ENCODE peak calls at places on chromosomes 1 and 21, in ten cellular contexts. P, M, B, C, L, A, K, S, J and X are unnamed samples.

GRCh38 chr1:223341111-223341510 is 22.9 kb downstream of the SUSD4 start:
- DNase-seq in A (peak), C (peak), M (peak), S (no peak), K (peak), J (no peak), B (no peak), L (no peak), P (no peak), X (no peak)

GRCh38 chr1:94417962-94418663 is at the start of gene ABCD3:
- DNase-seq in S (peak), B (peak), L (peak), K (peak), C (peak), A (peak), P (peak), M (peak), J (peak), X (peak)

GRCh38 chr1:38997901-38998190 is 6.8 kb downstream of the AKIRIN1 start:
- DNase-seq in L (no peak), B (no peak), A (no peak), J (no peak), K (no peak), P (no peak), C (no peak), M (no peak), S (no peak), X (no peak)

GRCh38 chr1:222618001-222618879 is at the start of gene MIA3:
- DNase-seq in A (peak), S (peak), J (peak), M (no peak), C (peak), L (peak), K (peak), P (peak), B (peak), X (peak)

GRCh38 chr1:234687011-234687410 is 77.0 kb upstream of the IRF2BP2 start:
- DNase-seq in C (no peak), J (no peak), A (no peak), S (no peak), B (no peak), M (no peak), P (no peak), L (no peak), K (peak), X (no peak)

GRCh38 chr1:201946224-201946908 is at the start of gene LMOD1:
- DNase-seq in P (peak), J (peak), B (peak), A (peak), M (peak), C (peak), L (peak), S (no peak), K (peak), X (no peak)

GRCh38 chr1:9101510-9102146 is 27.3 kb downstream of the GPR157 start:
- DNase-seq in B (peak), M (no peak), J (peak), C (peak), S (no peak), A (peak), K (peak), P (peak), L (no peak), X (peak)

GRCh38 chr1:163609858-163610257 is 288.1 kb downstream of the NUF2 start:
- DNase-seq in P (no peak), L (no peak), C (no peak), B (no peak), A (no peak), J (no peak), M (no peak), S (no peak), K (no peak), X (no peak)

GRCh38 chr1:233613252-233614172 is at the start of gene KCNK1:
- DNase-seq in B (peak), L (peak), A (peak), C (peak), S (no peak), J (peak), P (peak), K (peak), M (peak), X (peak)

GRCh38 chr1:242081446-242081845 is 82.5 kb upstream of the MAP1LC3C start:
- DNase-seq in S (no peak), P (no peak), C (no peak), M (no peak), J (no peak), L (no peak), K (no peak), B (no peak), A (peak), X (no peak)

GRCh38 chr1:207826557-207827487 is 75.0 kb downstream of the CD46 start:
- DNase-seq in K (no peak), S (no peak), M (no peak), B (peak), J (no peak), L (peak), A (no peak), C (no peak), P (peak), X (no peak)

GRCh38 chr1:111275079-111275478 is 15.6 kb upstream of the CHIA start:
- DNase-seq in K (peak), S (no peak), A (peak), M (peak), P (peak), B (no peak), L (peak), J (no peak), C (no peak), X (peak)

GRCh38 chr1:61207416-61207815 is 125.1 kb downstream of the NFIA start:
- DNase-seq in M (no peak), C (no peak), B (no peak), J (no peak), K (no peak), A (no peak), P (no peak), L (no peak), S (no peak), X (no peak)

GRCh38 chr1:208292913-208293312 is 48.7 kb upstream of the PLXNA2 start:
- DNase-seq in K (no peak), S (no peak), J (no peak), P (no peak), C (no peak), A (no peak), M (no peak), B (no peak), L (no peak), X (no peak)

GRCh38 chr1:232038704-232039103 is 412.1 kb downstream of the DISC1 start:
- DNase-seq in K (no peak), C (no peak), A (no peak), B (no peak), S (no peak), M (no peak), P (no peak), J (no peak), L (no peak), X (no peak)

GRCh38 chr1:168879906-168880734 is 151.1 kb upstream of the DPT start:
- DNase-seq in C (peak), A (no peak), J (peak), P (peak), B (peak), K (no peak), M (peak), S (no peak), L (no peak), X (no peak)

GRCh38 chr1:78918157-78918556 is 88.4 kb downstream of the ADGRL4 start:
- DNase-seq in L (no peak), B (no peak), A (peak), C (no peak), J (no peak), M (no peak), S (no peak), P (no peak), K (peak), X (no peak)

GRCh38 chr1:59625388-59625787 is 189.4 kb upstream of the HOOK1 start:
- DNase-seq in M (no peak), B (no peak), S (no peak), C (no peak), J (no peak), K (no peak), A (no peak), L (no peak), P (no peak), X (no peak)

GRCh38 chr1:52552505-52553371 is at the start of gene TUT4:
- DNase-seq in L (peak), S (peak), J (peak), K (peak), M (peak), B (peak), A (peak), P (peak), C (peak), X (peak)
- TF ChIP-seq CTCF in L (no peak), S (peak), J (peak), K (peak), M (no peak), B (no peak), A (no peak), P (peak), C (peak), X (no peak)

DNA sequence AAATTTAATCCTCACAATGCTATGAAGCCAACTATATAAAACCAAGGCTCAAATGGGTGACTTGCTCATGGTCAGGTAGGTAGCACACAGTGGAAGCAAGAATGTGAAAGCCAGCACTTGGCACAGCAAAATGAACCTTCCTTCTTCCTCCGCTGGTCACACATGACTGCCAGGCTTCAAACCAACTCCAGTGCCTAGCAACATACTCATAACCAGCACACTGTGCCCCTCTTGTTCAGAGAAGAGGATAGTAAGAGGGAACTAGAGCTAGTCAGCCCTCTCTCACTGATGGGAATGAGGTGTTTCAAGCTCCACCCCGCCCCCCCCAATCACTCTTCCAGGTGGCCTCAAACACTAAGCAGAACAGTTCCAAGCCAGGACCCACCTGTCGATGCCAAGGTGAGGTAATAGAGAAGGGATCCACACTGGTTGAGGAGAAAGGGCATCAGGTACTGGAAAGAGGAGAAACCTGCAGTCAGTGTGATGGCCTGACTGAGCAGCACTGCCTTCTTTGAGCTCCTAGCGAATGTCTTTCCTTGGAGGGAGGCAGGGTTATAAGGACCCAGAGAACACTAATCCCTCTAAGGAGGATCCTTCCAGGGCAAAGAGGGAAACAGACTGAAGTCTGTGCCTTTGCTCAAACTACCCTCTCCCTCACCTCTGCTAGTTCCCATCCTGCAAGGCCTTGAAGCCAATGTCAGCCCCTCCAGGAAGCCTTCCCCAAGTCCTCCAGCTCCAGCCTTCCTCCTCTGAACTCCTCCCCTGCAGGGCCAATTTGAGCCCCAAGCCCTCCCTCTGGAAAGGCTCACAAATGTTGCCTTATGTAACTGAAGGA is 1.2 kb downstream of the TMEM234 start:
- DNase-seq in S (no peak), P (no peak), C (no peak), B (no peak), A (no peak), J (no peak), M (no peak), K (no peak), L (no peak), X (no peak)
- H3K27ac ChIP-seq in S (peak), P (peak), C (no peak), B (peak), A (no peak), J (no peak), M (peak), K (peak), L (peak), X (peak)

DNA sequence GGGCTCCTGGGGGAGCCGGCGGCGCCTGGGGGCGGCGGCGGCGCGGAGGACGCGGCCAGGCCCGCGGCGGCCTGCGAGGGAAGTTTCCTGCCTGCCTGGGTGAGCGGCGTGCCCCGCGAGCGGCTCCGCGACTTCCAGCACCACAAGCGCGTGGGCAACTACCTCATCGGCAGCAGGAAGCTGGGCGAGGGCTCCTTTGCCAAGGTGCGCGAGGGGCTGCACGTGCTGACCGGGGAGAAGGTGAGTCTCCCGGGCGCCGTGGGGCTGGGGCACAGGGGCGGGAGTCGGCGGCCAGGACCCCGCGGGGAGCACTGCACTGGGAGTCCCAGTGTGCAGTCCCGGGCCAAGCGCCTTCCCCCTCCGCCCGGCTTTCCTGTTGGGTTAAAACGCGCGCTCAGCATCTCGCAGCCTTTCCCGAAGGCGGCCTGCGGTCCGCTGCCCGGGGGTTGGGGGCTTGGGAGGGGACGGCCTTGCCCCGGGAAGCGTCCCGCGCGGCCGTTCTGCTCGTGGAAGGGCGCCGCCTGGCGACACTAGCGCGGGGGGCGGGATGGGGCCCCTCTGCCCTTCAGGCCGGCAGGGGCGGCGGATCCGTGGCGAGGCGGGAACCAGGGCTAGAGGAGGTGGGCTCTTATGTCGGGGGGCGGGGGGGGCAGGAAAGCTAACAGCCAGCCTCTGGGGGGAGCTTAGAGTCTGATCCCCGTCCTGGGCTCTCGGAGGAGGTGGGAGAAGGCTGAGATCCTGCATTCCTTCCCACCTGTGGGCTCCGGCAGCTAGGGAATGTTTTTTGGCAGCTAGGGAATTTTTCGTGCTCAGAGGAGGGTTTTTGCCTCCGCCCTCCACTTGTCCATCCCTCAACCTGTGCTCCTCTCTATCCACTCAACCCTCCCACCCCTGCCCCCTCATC is 1.1 kb downstream of the HUNK start:
- DNase-seq in A (peak), C (peak), P (peak), B (peak), K (peak), L (no peak), J (peak), M (peak), S (no peak), X (no peak)
- TF ChIP-seq CTCF in A (no peak), C (peak), P (peak), B (peak), K (peak), L (peak), J (peak), M (peak), S (no peak), X (peak)

DNA sequence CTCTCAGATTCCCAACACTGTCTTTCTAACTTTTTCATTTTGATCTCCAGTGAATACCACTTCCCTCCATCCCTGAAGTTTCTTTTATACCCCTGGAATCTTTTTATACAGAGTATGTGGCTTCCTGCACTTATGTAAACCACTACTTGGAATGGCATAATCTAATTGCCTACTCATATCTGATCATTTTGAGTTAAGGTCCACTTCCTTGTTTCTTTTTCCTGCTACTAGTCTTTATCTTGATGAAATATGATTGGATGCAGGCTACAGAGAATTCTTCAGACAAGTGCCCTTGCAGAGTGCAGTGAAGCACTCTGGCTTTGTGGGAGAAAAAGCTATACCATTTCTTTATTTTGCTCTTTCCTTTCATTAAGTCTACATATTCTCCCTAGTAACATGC is 325.3 kb upstream of the ADAMTS5 start:
- DNase-seq in P (no peak), L (no peak), S (no peak), M (no peak), A (no peak), B (no peak), C (no peak), J (no peak), K (no peak), X (no peak)
- H3K27ac ChIP-seq in P (no peak), L (no peak), S (no peak), M (no peak), A (no peak), B (no peak), C (no peak), J (no peak), K (no peak), X (no peak)

GRCh38 chr21:44750675-44751025 is 39.3 kb upstream of the TSPEAR start:
- DNase-seq in M (no peak), J (no peak), S (no peak), A (no peak), C (no peak), K (no peak), B (no peak), L (peak), P (no peak), X (no peak)

GRCh38 chr21:44753357-44753756 is 42.0 kb upstream of the TSPEAR start:
- DNase-seq in M (no peak), B (no peak), S (no peak), L (peak), C (no peak), P (no peak), A (no peak), K (no peak), J (no peak), X (no peak)

GRCh38 chr21:44751799-44752636 is 40.6 kb upstream of the TSPEAR start:
- DNase-seq in K (no peak), C (no peak), P (no peak), J (no peak), S (no peak), A (no peak), L (peak), M (no peak), B (no peak), X (no peak)

GRCh38 chr21:44751186-44751798 is 39.9 kb upstream of the TSPEAR start:
- DNase-seq in L (peak), M (no peak), J (no peak), S (no peak), C (no peak), K (no peak), B (no peak), P (no peak), A (no peak), X (no peak)

DNA sequence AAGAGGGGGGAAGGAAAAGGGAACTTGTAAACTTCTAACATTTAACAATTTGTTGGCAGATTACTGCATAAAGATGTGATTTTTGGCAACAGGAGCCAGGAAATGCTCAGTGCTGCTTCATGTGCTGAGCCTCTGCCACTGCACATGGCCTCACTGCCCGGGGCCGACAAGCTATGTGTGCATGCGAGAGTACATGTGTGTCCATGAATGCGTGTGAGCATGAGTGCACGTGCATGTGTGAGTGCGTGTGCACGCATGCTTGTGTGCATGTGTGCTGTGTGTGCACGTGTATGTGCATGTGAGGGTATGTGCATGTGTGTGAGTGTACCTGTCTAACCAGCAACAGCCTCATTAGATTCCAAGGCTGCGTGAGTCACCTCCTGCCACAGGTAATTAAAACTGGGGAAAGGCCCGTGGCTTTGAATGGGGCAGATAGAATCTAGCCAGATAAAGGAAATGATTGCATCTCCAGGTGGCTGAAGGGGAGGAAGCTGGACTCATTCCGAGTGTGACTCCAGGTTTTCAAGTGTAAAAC is 41.4 kb upstream of the TSPEAR start:
- DNase-seq in P (peak), A (no peak), B (no peak), S (no peak), M (no peak), L (peak), J (no peak), C (no peak), K (no peak), X (peak)
- TF ChIP-seq CTCF in P (peak), A (peak), B (no peak), S (no peak), M (no peak), L (no peak), J (no peak), C (no peak), K (no peak), X (peak)

DNA sequence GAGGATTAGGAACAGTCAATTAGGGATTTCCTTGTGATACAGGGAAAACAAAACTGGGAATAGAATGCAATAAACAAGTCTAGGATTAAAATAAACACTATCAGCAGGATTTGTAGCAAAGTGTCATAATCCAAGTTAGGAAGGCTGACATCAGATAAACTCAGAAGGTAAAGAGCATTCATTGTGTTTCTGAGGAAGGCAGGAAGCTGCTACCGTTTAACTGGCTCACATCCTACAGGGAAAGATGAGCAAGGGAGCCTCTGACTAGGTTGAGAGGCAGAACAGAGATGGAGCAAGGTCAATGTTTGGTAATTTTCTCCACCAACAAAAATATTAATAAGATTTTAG is 124.7 kb downstream of the POU2F1 start:
- DNase-seq in P (no peak), B (no peak), S (no peak), K (peak), J (no peak), A (no peak), M (no peak), C (no peak), L (no peak), X (no peak)
- H3K27ac ChIP-seq in P (no peak), B (no peak), S (no peak), K (no peak), J (peak), A (no peak), M (no peak), C (no peak), L (no peak), X (no peak)